ENCODE peak calls at places on chromosome 22, in ten cellular contexts. F is cardiac fibroblast, S is RWPE1, C is A549, M is mammary epithelial cell, O is prostate gland, Y is nephron progenitor cell, N is ovary, D is AG10803, H is heart left ventricle. A is an unnamed sample.

GRCh38 chr22:22168190-22168940 is 76.2 kb upstream of the VPREB1 start:
- DNase-seq in F (peak; percentile 52), S (no peak), C (peak; percentile 92), M (peak; percentile 42), O (no peak), Y (no peak), N (no peak), D (peak; percentile 57), H (no peak), A (no peak)

GRCh38 chr22:41397143-41397811 is 15.5 kb downstream of the TEF start:
- DNase-seq in F (no peak), S (no peak), C (no peak), M (no peak), O (no peak), Y (no peak), N (no peak), D (no peak), H (no peak), A (no peak)

GRCh38 chr22:30864441-30865420 is 103.8 kb downstream of the MORC2 start:
- DNase-seq in F (no peak), S (no peak), C (no peak), M (no peak), O (no peak), Y (no peak), N (peak; percentile 8), D (no peak), H (no peak), A (no peak)

GRCh38 chr22:24435323-24435645 is 7.9 kb downstream of the ADORA2A start:
- DNase-seq in F (no peak), S (no peak), C (no peak), M (no peak), O (no peak), Y (no peak), N (no peak), D (no peak), H (no peak), A (no peak)

GRCh38 chr22:23204541-23205157 is 24.3 kb downstream of the BCR start:
- DNase-seq in F (peak; percentile 43), S (no peak), C (no peak), M (no peak), O (no peak), Y (no peak), N (peak; percentile 70), D (peak; percentile 27), H (peak; percentile 85), A (no peak)

GRCh38 chr22:29044657-29045176 is 16.9 kb downstream of the C22orf31 start:
- DNase-seq in F (peak; percentile 63), S (peak; percentile 6), C (no peak), M (peak; percentile 28), O (no peak), Y (no peak), N (no peak), D (peak; percentile 76), H (no peak), A (no peak)

GRCh38 chr22:24772493-24773220 is 1.9 kb downstream of the PIWIL3 start:
- DNase-seq in F (peak; percentile 73), S (peak; percentile 32), C (peak; percentile 69), M (peak; percentile 25), O (no peak), Y (peak; percentile 14), N (no peak), D (peak; percentile 20), H (no peak), A (no peak)

GRCh38 chr22:50250555-50251471 is at the start of gene HDAC10:
- DNase-seq in F (peak; percentile 85), S (no peak), C (peak; percentile 43), M (peak; percentile 76), O (peak; percentile 60), Y (peak; percentile 87), N (peak; percentile 88), D (peak; percentile 75), H (peak; percentile 86), A (no peak)

GRCh38 chr22:17268501-17269223 is 49.4 kb upstream of the ADA2 start:
- DNase-seq in F (peak; percentile 5), S (no peak), C (no peak), M (no peak), O (no peak), Y (no peak), N (no peak), D (no peak), H (no peak), A (no peak)
- TF ChIP-seq CTCF in F (no peak), S (no peak), C (no peak), M (no peak), O (no peak), Y (peak; percentile 27), N (no peak), D (no peak), H (no peak), A (peak; percentile 27)

GRCh38 chr22:32572741-32573140 is 98.1 kb downstream of the FBXO7 start:
- DNase-seq in F (no peak), S (no peak), C (no peak), M (no peak), O (no peak), Y (no peak), N (no peak), D (no peak), H (no peak), A (no peak)
- TF ChIP-seq CTCF in F (no peak), S (no peak), C (no peak), M (no peak), O (no peak), Y (no peak), N (no peak), D (no peak), H (no peak), A (no peak)

DNA sequence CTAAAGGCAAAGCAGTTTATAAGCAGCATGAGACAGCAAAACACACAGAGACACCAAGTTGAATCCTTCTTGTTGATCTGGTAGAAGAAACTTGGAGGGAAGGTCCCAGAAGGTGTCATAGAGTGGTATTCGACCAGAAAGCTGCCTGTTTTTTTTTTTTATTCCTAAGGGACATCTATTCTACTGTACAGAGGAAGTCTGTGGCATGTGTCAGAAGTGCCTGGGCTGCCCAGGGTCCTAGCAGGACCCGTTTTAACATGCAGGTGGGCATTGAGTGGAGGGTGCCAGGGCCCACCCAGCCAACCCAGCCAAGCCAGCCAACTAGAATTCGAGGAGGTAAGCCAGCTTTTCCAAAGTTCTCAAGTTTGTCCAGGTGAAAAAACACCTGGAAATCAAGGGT is 68.0 kb upstream of the ATXN10 start:
- DNase-seq in F (no peak), S (no peak), C (peak; percentile 48), M (no peak), O (no peak), Y (no peak), N (no peak), D (no peak), H (no peak), A (peak; percentile 37)
- TF ChIP-seq CTCF in F (no peak), S (no peak), C (no peak), M (no peak), O (no peak), Y (no peak), N (no peak), D (no peak), H (no peak), A (no peak)

GRCh38 chr22:39349967-39350802 is at the start of gene SYNGR1:
- DNase-seq in F (no peak), S (no peak), C (no peak), M (no peak), O (no peak), Y (peak; percentile 68), N (peak; percentile 71), D (no peak), H (peak; percentile 33), A (no peak)

GRCh38 chr22:39353346-39353745 is 3.6 kb downstream of the SYNGR1 start:
- DNase-seq in F (no peak), S (no peak), C (no peak), M (no peak), O (no peak), Y (no peak), N (no peak), D (no peak), H (no peak), A (no peak)

GRCh38 chr22:39350803-39351688 is 1.3 kb downstream of the SYNGR1 start:
- DNase-seq in F (no peak), S (no peak), C (no peak), M (no peak), O (no peak), Y (no peak), N (no peak), D (no peak), H (no peak), A (no peak)

GRCh38 chr22:39352301-39352867 is 2.6 kb downstream of the SYNGR1 start:
- DNase-seq in F (no peak), S (no peak), C (no peak), M (no peak), O (no peak), Y (no peak), N (no peak), D (no peak), H (no peak), A (no peak)

DNA sequence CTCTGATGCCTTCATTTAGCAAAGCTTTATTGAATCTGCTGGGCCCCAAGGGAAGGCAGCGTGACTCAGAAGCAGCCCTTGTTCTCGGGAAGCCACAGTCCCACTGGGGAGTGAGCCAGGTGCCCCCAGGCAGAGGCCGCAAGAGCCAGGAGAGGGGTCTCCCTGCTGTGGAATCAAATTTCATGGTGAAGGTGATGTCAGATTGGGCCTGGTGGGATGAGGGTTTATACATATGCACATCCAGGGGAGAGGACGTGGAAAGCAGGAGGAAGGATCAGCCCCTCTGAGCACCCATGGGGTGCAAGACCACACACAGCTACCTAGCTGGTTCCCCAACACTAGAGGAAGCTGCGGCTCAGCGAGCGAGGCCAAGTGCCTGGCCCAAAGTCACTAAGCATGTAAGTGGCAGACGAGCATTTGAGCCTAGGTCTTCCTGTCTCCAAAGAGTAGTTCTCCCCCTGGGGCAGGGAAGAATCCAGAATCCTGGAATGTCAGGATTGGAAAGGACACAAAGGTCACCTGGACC is 2.0 kb downstream of the SYNGR1 start:
- DNase-seq in F (no peak), S (no peak), C (no peak), M (peak; percentile 42), O (no peak), Y (peak; percentile 46), N (no peak), D (no peak), H (no peak), A (no peak)
- TF ChIP-seq CTCF in F (no peak), S (no peak), C (no peak), M (no peak), O (no peak), Y (no peak), N (no peak), D (no peak), H (no peak), A (no peak)

GRCh38 chr22:39567135-39567946 is 3.2 kb upstream of the CACNA1I start:
- DNase-seq in F (no peak), S (no peak), C (no peak), M (peak; percentile 62), O (no peak), Y (no peak), N (no peak), D (no peak), H (no peak), A (no peak)
- TF ChIP-seq CTCF in F (no peak), S (no peak), C (no peak), M (peak; percentile 33), O (no peak), Y (no peak), N (no peak), D (no peak), H (no peak), A (no peak)

A was measured in chondrocyte.